ENCODE peak calls at places on chromosomes 11 and 22, in seven cellular contexts. One of them, this sample, is unnamed.
A peak's percentile ranks its signal among the peaks of the same experiment; 100 is the strongest.

GRCh38 chr11:131229221-131229620 is 141.2 kb upstream of the NTM start:
- DNase-seq in heart right ventricle: no peak
- DNase-seq in Peyer's patch: no peak
- DNase-seq in prostate gland: no peak
- DNase-seq in ovary: no peak
- DNase-seq in thyroid gland: no peak
- DNase-seq in IMR-90: no peak
- DNase-seq in this sample: no peak

GRCh38 chr11:133955091-133955846 is 1.5 kb downstream of the IGSF9B start:
- DNase-seq in thyroid gland: peak; percentile 68
- DNase-seq in IMR-90: no peak
- DNase-seq in heart right ventricle: peak; percentile 73
- DNase-seq in Peyer's patch: no peak
- DNase-seq in ovary: peak; percentile 32
- DNase-seq in prostate gland: no peak
- DNase-seq in this sample: no peak

GRCh38 chr11:131579932-131580387 is 209.5 kb downstream of the NTM start:
- DNase-seq in Peyer's patch: no peak
- DNase-seq in ovary: no peak
- DNase-seq in prostate gland: no peak
- DNase-seq in thyroid gland: peak; percentile 37
- DNase-seq in IMR-90: peak; percentile 40
- DNase-seq in heart right ventricle: no peak
- DNase-seq in this sample: no peak

GRCh38 chr11:76597533-76598425 is 72.8 kb downstream of the LRRC32 start:
- DNase-seq in thyroid gland: no peak
- DNase-seq in Peyer's patch: no peak
- DNase-seq in heart right ventricle: peak; percentile 3
- DNase-seq in IMR-90: no peak
- DNase-seq in ovary: peak; percentile 13
- DNase-seq in prostate gland: no peak
- DNase-seq in this sample: no peak

GRCh38 chr11:84498016-84498415 is 1129.1 kb downstream of the DLG2 start:
- DNase-seq in heart right ventricle: peak; percentile 6
- DNase-seq in prostate gland: no peak
- DNase-seq in thyroid gland: no peak
- DNase-seq in IMR-90: no peak
- DNase-seq in ovary: peak; percentile 16
- DNase-seq in Peyer's patch: no peak
- DNase-seq in this sample: no peak

GRCh38 chr11:77027275-77027674 is 6.9 kb upstream of the B3GNT6 start:
- DNase-seq in Peyer's patch: no peak
- DNase-seq in prostate gland: no peak
- DNase-seq in thyroid gland: no peak
- DNase-seq in IMR-90: peak; percentile 48
- DNase-seq in heart right ventricle: no peak
- DNase-seq in ovary: no peak
- DNase-seq in this sample: no peak

GRCh38 chr22:24445481-24446290 is 18.3 kb downstream of the ADORA2A start:
- DNase-seq in Peyer's patch: no peak
- DNase-seq in IMR-90: no peak
- DNase-seq in heart right ventricle: no peak
- DNase-seq in prostate gland: no peak
- DNase-seq in thyroid gland: no peak
- DNase-seq in ovary: peak; percentile 5
- DNase-seq in this sample: no peak

GRCh38 chr11:35088676-35089075 is 50.3 kb upstream of the CD44 start:
- DNase-seq in thyroid gland: no peak
- DNase-seq in ovary: no peak
- DNase-seq in heart right ventricle: no peak
- DNase-seq in Peyer's patch: no peak
- DNase-seq in prostate gland: peak; percentile 73
- DNase-seq in IMR-90: peak; percentile 21
- DNase-seq in this sample: no peak

GRCh38 chr11:60367896-60368295 is 10.4 kb upstream of the MS4A7 start:
- DNase-seq in ovary: no peak
- DNase-seq in thyroid gland: no peak
- DNase-seq in IMR-90: no peak
- DNase-seq in heart right ventricle: no peak
- DNase-seq in Peyer's patch: no peak
- DNase-seq in prostate gland: no peak
- DNase-seq in this sample: no peak

GRCh38 chr11:60370811-60371297 is 7.5 kb upstream of the MS4A7 start:
- DNase-seq in Peyer's patch: no peak
- DNase-seq in IMR-90: no peak
- DNase-seq in ovary: no peak
- DNase-seq in prostate gland: peak; percentile 46
- DNase-seq in heart right ventricle: no peak
- DNase-seq in thyroid gland: no peak
- DNase-seq in this sample: no peak

GRCh38 chr11:60371854-60372253 is 6.5 kb upstream of the MS4A7 start:
- DNase-seq in heart right ventricle: no peak
- DNase-seq in IMR-90: no peak
- DNase-seq in ovary: no peak
- DNase-seq in prostate gland: no peak
- DNase-seq in thyroid gland: no peak
- DNase-seq in Peyer's patch: no peak
- DNase-seq in this sample: no peak

GRCh38 chr11:60372767-60373166 is 5.6 kb upstream of the MS4A7 start:
- DNase-seq in Peyer's patch: no peak
- DNase-seq in ovary: no peak
- DNase-seq in IMR-90: no peak
- DNase-seq in thyroid gland: no peak
- DNase-seq in heart right ventricle: no peak
- DNase-seq in prostate gland: no peak
- DNase-seq in this sample: no peak

DNA sequence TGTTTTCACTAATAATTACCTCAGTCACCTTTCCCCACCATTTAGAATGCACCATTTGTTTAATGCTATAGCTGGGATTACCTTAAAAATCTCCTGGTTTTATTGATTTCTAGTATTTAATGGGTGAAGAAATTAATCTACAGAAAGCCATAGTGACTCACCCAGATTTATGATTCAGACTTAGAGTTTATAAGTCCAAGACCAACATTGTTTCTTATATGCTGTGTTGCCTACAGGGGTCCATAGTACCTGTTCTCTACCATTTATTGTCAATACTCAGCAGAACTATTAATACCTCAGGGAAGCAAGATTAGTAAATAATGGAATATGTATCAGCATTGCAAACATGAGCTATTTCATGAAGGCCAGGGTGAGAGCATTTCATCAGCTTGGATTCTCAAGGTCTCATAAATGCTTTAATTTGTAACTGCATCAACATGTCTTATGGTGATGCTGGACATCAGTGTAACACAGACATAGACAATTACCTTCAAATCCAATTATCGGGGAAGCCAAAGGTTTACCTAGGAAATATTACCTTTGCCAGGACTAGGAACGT is 8.0 kb upstream of the MS4A7 start:
- DNase-seq in prostate gland: no peak
- DNase-seq in ovary: no peak
- DNase-seq in IMR-90: no peak
- DNase-seq in thyroid gland: no peak
- DNase-seq in heart right ventricle: no peak
- DNase-seq in Peyer's patch: no peak
- DNase-seq in this sample: no peak
- H3K27ac ChIP-seq in prostate gland: no peak overlapping the region
- H3K27ac ChIP-seq in ovary: no peak overlapping the region
- H3K27ac ChIP-seq in IMR-90: no peak overlapping the region
- H3K27ac ChIP-seq in thyroid gland: no peak overlapping the region
- H3K27ac ChIP-seq in heart right ventricle: no peak overlapping the region
- H3K27ac ChIP-seq in Peyer's patch: no peak overlapping the region
- H3K27ac ChIP-seq in this sample: no peak overlapping the region

GRCh38 chr22:19793656-19794310 is 33.2 kb downstream of the TBX1 start:
- DNase-seq in IMR-90: no peak
- DNase-seq in prostate gland: no peak
- DNase-seq in heart right ventricle: no peak
- DNase-seq in thyroid gland: no peak
- DNase-seq in ovary: no peak
- DNase-seq in Peyer's patch: no peak
- DNase-seq in this sample: no peak

GRCh38 chr22:19796169-19796568 is 35.6 kb downstream of the TBX1 start:
- DNase-seq in ovary: no peak
- DNase-seq in IMR-90: no peak
- DNase-seq in heart right ventricle: no peak
- DNase-seq in thyroid gland: no peak
- DNase-seq in prostate gland: no peak
- DNase-seq in Peyer's patch: no peak
- DNase-seq in this sample: no peak

GRCh38 chr22:19797086-19797485 is 36.5 kb downstream of the TBX1 start:
- DNase-seq in prostate gland: no peak
- DNase-seq in heart right ventricle: no peak
- DNase-seq in ovary: no peak
- DNase-seq in thyroid gland: no peak
- DNase-seq in IMR-90: no peak
- DNase-seq in Peyer's patch: no peak
- DNase-seq in this sample: no peak

GRCh38 chr22:19797631-19798319 is 37.2 kb downstream of the TBX1 start:
- DNase-seq in heart right ventricle: no peak
- DNase-seq in thyroid gland: no peak
- DNase-seq in prostate gland: no peak
- DNase-seq in Peyer's patch: no peak
- DNase-seq in IMR-90: no peak
- DNase-seq in ovary: no peak
- DNase-seq in this sample: no peak

GRCh38 chr22:19795617-19796008 is 35.0 kb downstream of the TBX1 start:
- DNase-seq in IMR-90: peak; percentile 34
- DNase-seq in heart right ventricle: no peak
- DNase-seq in ovary: no peak
- DNase-seq in prostate gland: no peak
- DNase-seq in Peyer's patch: no peak
- DNase-seq in thyroid gland: no peak
- DNase-seq in this sample: no peak
- H3K27ac ChIP-seq in IMR-90: no peak overlapping the region
- H3K27ac ChIP-seq in heart right ventricle: no peak overlapping the region
- H3K27ac ChIP-seq in ovary: no peak overlapping the region
- H3K27ac ChIP-seq in prostate gland: no peak overlapping the region
- H3K27ac ChIP-seq in Peyer's patch: no peak overlapping the region
- H3K27ac ChIP-seq in thyroid gland: no peak overlapping the region
- H3K27ac ChIP-seq in this sample: no peak overlapping the region

GRCh38 chr11:30617762-30618161 is 31.6 kb upstream of the MPPED2 start:
- DNase-seq in Peyer's patch: no peak
- DNase-seq in ovary: no peak
- DNase-seq in thyroid gland: no peak
- DNase-seq in heart right ventricle: no peak
- DNase-seq in IMR-90: no peak
- DNase-seq in prostate gland: no peak
- DNase-seq in this sample: no peak
- H3K27ac ChIP-seq in Peyer's patch: no peak overlapping the region
- H3K27ac ChIP-seq in ovary: no peak overlapping the region
- H3K27ac ChIP-seq in thyroid gland: no peak overlapping the region
- H3K27ac ChIP-seq in heart right ventricle: no peak overlapping the region
- H3K27ac ChIP-seq in IMR-90: no peak overlapping the region
- H3K27ac ChIP-seq in prostate gland: no peak overlapping the region
- H3K27ac ChIP-seq in this sample: no peak overlapping the region

DNA sequence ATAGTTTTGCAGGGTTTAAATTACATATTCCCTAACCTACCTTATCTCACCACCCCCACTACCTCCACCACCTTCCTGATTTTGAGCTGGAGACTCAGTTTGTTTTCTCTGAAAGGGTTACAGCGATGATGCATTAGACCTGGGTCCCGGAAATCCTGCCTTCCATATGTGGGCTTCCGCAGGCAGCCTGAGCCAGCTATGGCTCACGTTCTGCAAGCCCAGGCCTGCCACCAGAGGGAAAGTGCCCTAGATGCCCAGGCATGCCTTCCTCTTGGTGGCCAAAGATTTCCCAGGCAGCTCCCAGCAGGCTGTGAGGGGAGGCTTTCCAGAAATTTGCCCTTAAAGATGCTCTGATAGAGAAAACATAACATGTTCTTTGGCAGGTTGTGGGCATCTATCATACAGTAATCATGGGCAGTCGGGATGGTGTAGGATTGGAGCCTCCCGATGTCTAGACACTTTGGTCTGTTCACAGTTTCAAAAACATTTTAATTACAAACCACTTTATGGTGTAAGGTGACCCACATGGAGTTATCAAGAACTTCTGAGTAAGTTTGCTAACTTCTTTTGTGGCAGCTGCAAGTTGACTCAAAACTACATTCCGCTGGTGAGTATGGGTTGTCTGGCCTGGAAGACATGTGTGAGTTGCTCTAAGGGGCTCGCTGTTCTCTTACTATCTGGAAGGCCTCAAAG is 79.3 kb downstream of the MICAL2 start:
- DNase-seq in prostate gland: peak; percentile 85
- DNase-seq in thyroid gland: no peak
- DNase-seq in Peyer's patch: no peak
- DNase-seq in heart right ventricle: no peak
- DNase-seq in IMR-90: no peak
- DNase-seq in ovary: no peak
- DNase-seq in this sample: no peak
- H3K27ac ChIP-seq in prostate gland: peak overlapping the region; percentile 10
- H3K27ac ChIP-seq in thyroid gland: no peak overlapping the region
- H3K27ac ChIP-seq in Peyer's patch: no peak overlapping the region
- H3K27ac ChIP-seq in heart right ventricle: no peak overlapping the region
- H3K27ac ChIP-seq in IMR-90: no peak overlapping the region
- H3K27ac ChIP-seq in ovary: no peak overlapping the region
- H3K27ac ChIP-seq in this sample: no peak overlapping the region

DNA sequence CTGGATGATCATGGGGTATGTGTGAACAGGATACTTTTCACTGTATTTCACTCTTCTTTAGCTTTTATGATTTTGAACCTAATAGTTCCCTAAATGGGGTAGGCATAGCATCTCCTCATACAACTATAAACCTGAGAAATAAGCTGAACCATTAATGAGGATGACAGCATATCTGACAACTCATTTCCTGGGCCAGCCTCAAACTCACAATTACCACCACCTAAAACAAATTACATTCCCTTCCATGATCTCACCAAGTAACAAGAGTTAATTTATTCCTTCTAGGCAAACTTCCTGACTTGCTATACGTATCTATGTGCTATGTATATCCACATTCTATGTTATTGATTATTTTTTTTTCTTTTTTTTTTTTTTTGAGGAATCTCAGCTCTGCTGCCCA is 23.0 kb downstream of the SIK3 start:
- DNase-seq in ovary: no peak
- DNase-seq in thyroid gland: no peak
- DNase-seq in IMR-90: no peak
- DNase-seq in prostate gland: no peak
- DNase-seq in Peyer's patch: no peak
- DNase-seq in heart right ventricle: no peak
- DNase-seq in this sample: no peak
- H3K27ac ChIP-seq in ovary: no peak overlapping the region
- H3K27ac ChIP-seq in thyroid gland: no peak overlapping the region
- H3K27ac ChIP-seq in IMR-90: no peak overlapping the region
- H3K27ac ChIP-seq in prostate gland: no peak overlapping the region
- H3K27ac ChIP-seq in Peyer's patch: no peak overlapping the region
- H3K27ac ChIP-seq in heart right ventricle: no peak overlapping the region
- H3K27ac ChIP-seq in this sample: no peak overlapping the region

GRCh38 chr11:118888398-118888797 is 4.7 kb downstream of the CXCR5 start:
- DNase-seq in heart right ventricle: no peak
- DNase-seq in prostate gland: no peak
- DNase-seq in IMR-90: no peak
- DNase-seq in thyroid gland: no peak
- DNase-seq in ovary: no peak
- DNase-seq in Peyer's patch: no peak
- DNase-seq in this sample: no peak
- H3K27ac ChIP-seq in heart right ventricle: no peak overlapping the region
- H3K27ac ChIP-seq in prostate gland: peak overlapping the region; percentile 21
- H3K27ac ChIP-seq in IMR-90: peak overlapping the region; percentile 74
- H3K27ac ChIP-seq in thyroid gland: no peak overlapping the region
- H3K27ac ChIP-seq in ovary: peak overlapping the region; percentile 15
- H3K27ac ChIP-seq in Peyer's patch: peak overlapping the region; percentile 90
- H3K27ac ChIP-seq in this sample: no peak overlapping the region

GRCh38 chr11:106983251-106983650 is 35.0 kb downstream of the GUCY1A2 start:
- DNase-seq in IMR-90: no peak
- DNase-seq in prostate gland: no peak
- DNase-seq in ovary: no peak
- DNase-seq in Peyer's patch: no peak
- DNase-seq in heart right ventricle: no peak
- DNase-seq in thyroid gland: no peak
- DNase-seq in this sample: no peak
- H3K27ac ChIP-seq in IMR-90: no peak overlapping the region
- H3K27ac ChIP-seq in prostate gland: no peak overlapping the region
- H3K27ac ChIP-seq in ovary: no peak overlapping the region
- H3K27ac ChIP-seq in Peyer's patch: no peak overlapping the region
- H3K27ac ChIP-seq in heart right ventricle: no peak overlapping the region
- H3K27ac ChIP-seq in thyroid gland: no peak overlapping the region
- H3K27ac ChIP-seq in this sample: no peak overlapping the region